ENCODE peak calls at places on chromosomes 16 and 17, in four cellular contexts. One of them, this sample, is unnamed.

GRCh38 chr17:35849469-35850348 is 19.0 kb downstream of the HEATR9 start:
- DNase-seq in K562: peak; percentile 56
- DNase-seq in endothelial cell of umbilical vein: peak; percentile 65
- DNase-seq in GM12878: peak; percentile 20
- DNase-seq in this sample: peak; percentile 67

GRCh38 chr17:68355093-68355492 is 63.8 kb downstream of the ARSG start:
- DNase-seq in K562: no peak
- DNase-seq in endothelial cell of umbilical vein: peak; percentile 69
- DNase-seq in GM12878: no peak
- DNase-seq in this sample: peak; percentile 65

GRCh38 chr17:28957992-28958355 is 6.7 kb upstream of the PHF12 start:
- DNase-seq in K562: no peak
- DNase-seq in endothelial cell of umbilical vein: no peak
- DNase-seq in GM12878: no peak
- DNase-seq in this sample: no peak

GRCh38 chr16:3646348-3646920 is 8.1 kb upstream of the DNASE1 start:
- DNase-seq in K562: peak; percentile 53
- DNase-seq in endothelial cell of umbilical vein: peak; percentile 80
- DNase-seq in GM12878: no peak
- DNase-seq in this sample: peak; percentile 23

GRCh38 chr17:39699818-39700147 is at the start of gene ERBB2:
- DNase-seq in K562: no peak
- DNase-seq in endothelial cell of umbilical vein: peak; percentile 57
- DNase-seq in GM12878: no peak
- DNase-seq in this sample: peak; percentile 73

GRCh38 chr17:50872710-50873424 is 6.7 kb upstream of the TOB1 start:
- DNase-seq in K562: no peak
- DNase-seq in endothelial cell of umbilical vein: no peak
- DNase-seq in GM12878: no peak
- DNase-seq in this sample: peak; percentile 25

GRCh38 chr17:79988163-79988971 is 47.3 kb downstream of the TBC1D16 start:
- DNase-seq in K562: no peak
- DNase-seq in endothelial cell of umbilical vein: peak; percentile 91
- DNase-seq in GM12878: no peak
- DNase-seq in this sample: peak; percentile 89

GRCh38 chr17:64441772-64442549 is 7.0 kb upstream of the MILR1 start:
- DNase-seq in K562: no peak
- DNase-seq in endothelial cell of umbilical vein: peak; percentile 74
- DNase-seq in GM12878: no peak
- DNase-seq in this sample: peak; percentile 54

GRCh38 chr17:81460856-81461460 is 51.6 kb downstream of the ACTG1 start:
- DNase-seq in K562: peak; percentile 88
- DNase-seq in endothelial cell of umbilical vein: no peak
- DNase-seq in GM12878: no peak
- DNase-seq in this sample: no peak

GRCh38 chr17:49399995-49400394 is 14.7 kb downstream of the PHB1 start:
- DNase-seq in K562: no peak
- DNase-seq in endothelial cell of umbilical vein: no peak
- DNase-seq in GM12878: no peak
- DNase-seq in this sample: no peak

GRCh38 chr16:645852-646678 is 3.1 kb upstream of the WDR90 start:
- DNase-seq in K562: no peak
- DNase-seq in endothelial cell of umbilical vein: no peak
- DNase-seq in GM12878: no peak
- DNase-seq in this sample: no peak

GRCh38 chr17:64115871-64116534 is 13.9 kb downstream of the ERN1 start:
- DNase-seq in K562: no peak
- DNase-seq in endothelial cell of umbilical vein: no peak
- DNase-seq in GM12878: no peak
- DNase-seq in this sample: peak; percentile 94

GRCh38 chr16:80664226-80664625 is 123.4 kb downstream of the DYNLRB2 start:
- DNase-seq in K562: no peak
- DNase-seq in endothelial cell of umbilical vein: no peak
- DNase-seq in GM12878: no peak
- DNase-seq in this sample: no peak

GRCh38 chr16:58638148-58639036 is 8.8 kb upstream of the CNOT1 start:
- DNase-seq in K562: peak; percentile 37
- DNase-seq in endothelial cell of umbilical vein: peak; percentile 21
- DNase-seq in GM12878: no peak
- DNase-seq in this sample: peak; percentile 91

GRCh38 chr16:81523387-81524115 is 78.9 kb downstream of the CMIP start:
- DNase-seq in K562: no peak
- DNase-seq in endothelial cell of umbilical vein: no peak
- DNase-seq in GM12878: no peak
- DNase-seq in this sample: peak; percentile 87

GRCh38 chr17:72967963-72968585 is 124.4 kb downstream of the SLC39A11 start:
- DNase-seq in K562: no peak
- DNase-seq in endothelial cell of umbilical vein: peak; percentile 23
- DNase-seq in GM12878: no peak
- DNase-seq in this sample: peak; percentile 10

GRCh38 chr17:81553616-81554181 is 1.5 kb upstream of the FAAP100 start:
- DNase-seq in K562: no peak
- DNase-seq in endothelial cell of umbilical vein: peak; percentile 89
- DNase-seq in GM12878: peak; percentile 9
- DNase-seq in this sample: peak; percentile 99

GRCh38 chr16:52372313-52372712 is 174.6 kb downstream of the TOX3 start:
- DNase-seq in K562: no peak
- DNase-seq in endothelial cell of umbilical vein: no peak
- DNase-seq in GM12878: no peak
- DNase-seq in this sample: no peak

GRCh38 chr17:3004150-3004801 is 59.1 kb downstream of the OR1D5 start:
- DNase-seq in K562: no peak
- DNase-seq in endothelial cell of umbilical vein: peak; percentile 99
- DNase-seq in GM12878: peak; percentile 40
- DNase-seq in this sample: peak; percentile 96

GRCh38 chr16:87420401-87421368 is 28.5 kb downstream of the MAP1LC3B start:
- DNase-seq in K562: peak; percentile 58
- DNase-seq in endothelial cell of umbilical vein: no peak
- DNase-seq in GM12878: no peak
- DNase-seq in this sample: no peak

GRCh38 chr17:30379303-30380105 is 777 bp downstream of the CPD start:
- DNase-seq in K562: peak; percentile 21
- DNase-seq in endothelial cell of umbilical vein: peak; percentile 26
- DNase-seq in GM12878: no peak
- DNase-seq in this sample: no peak

GRCh38 chr17:78940708-78941107 is 15.5 kb upstream of the TIMP2 start:
- DNase-seq in K562: no peak
- DNase-seq in endothelial cell of umbilical vein: no peak
- DNase-seq in GM12878: no peak
- DNase-seq in this sample: peak; percentile 54

GRCh38 chr17:77332981-77333685 is 192.4 kb downstream of the SEC14L1 start:
- DNase-seq in K562: peak; percentile 38
- DNase-seq in endothelial cell of umbilical vein: no peak
- DNase-seq in GM12878: no peak
- DNase-seq in this sample: peak; percentile 92

GRCh38 chr16:72532896-72533295 is 360.9 kb upstream of the PMFBP1 start:
- DNase-seq in K562: no peak
- DNase-seq in endothelial cell of umbilical vein: no peak
- DNase-seq in GM12878: no peak
- DNase-seq in this sample: no peak

GRCh38 chr16:56245197-56245596 is 53.9 kb downstream of the GNAO1 start:
- DNase-seq in K562: no peak
- DNase-seq in endothelial cell of umbilical vein: no peak
- DNase-seq in GM12878: no peak
- DNase-seq in this sample: peak; percentile 8

GRCh38 chr16:68707341-68708152 is 29.5 kb upstream of the CDH1 start:
- DNase-seq in K562: peak; percentile 67
- DNase-seq in endothelial cell of umbilical vein: no peak
- DNase-seq in GM12878: no peak
- DNase-seq in this sample: no peak

GRCh38 chr17:4314618-4315017 is 50.8 kb upstream of the ANKFY1 start:
- DNase-seq in K562: no peak
- DNase-seq in endothelial cell of umbilical vein: no peak
- DNase-seq in GM12878: no peak
- DNase-seq in this sample: no peak

GRCh38 chr16:58487566-58488351 is 12.2 kb upstream of the NDRG4 start:
- DNase-seq in K562: peak; percentile 83
- DNase-seq in endothelial cell of umbilical vein: peak; percentile 75
- DNase-seq in GM12878: no peak
- DNase-seq in this sample: peak; percentile 67

GRCh38 chr16:27285676-27286196 is 17.2 kb upstream of the NSMCE1 start:
- DNase-seq in K562: no peak
- DNase-seq in endothelial cell of umbilical vein: no peak
- DNase-seq in GM12878: no peak
- DNase-seq in this sample: no peak

GRCh38 chr17:77437017-77437416 is 296.2 kb downstream of the SEC14L1 start:
- DNase-seq in K562: peak; percentile 34
- DNase-seq in endothelial cell of umbilical vein: no peak
- DNase-seq in GM12878: no peak
- DNase-seq in this sample: peak; percentile 80

GRCh38 chr17:62648247-62648953 is 20.9 kb downstream of the MRC2 start:
- DNase-seq in K562: no peak
- DNase-seq in endothelial cell of umbilical vein: no peak
- DNase-seq in GM12878: no peak
- DNase-seq in this sample: peak; percentile 29

GRCh38 chr17:15971108-15971507 is 26.2 kb downstream of the ADORA2B start:
- DNase-seq in K562: no peak
- DNase-seq in endothelial cell of umbilical vein: no peak
- DNase-seq in GM12878: no peak
- DNase-seq in this sample: no peak
- TF ChIP-seq FOS in K562: no peak
- TF ChIP-seq FOS in endothelial cell of umbilical vein: no peak
- TF ChIP-seq FOS in GM12878: no peak
- TF ChIP-seq FOS in this sample: no peak

DNA sequence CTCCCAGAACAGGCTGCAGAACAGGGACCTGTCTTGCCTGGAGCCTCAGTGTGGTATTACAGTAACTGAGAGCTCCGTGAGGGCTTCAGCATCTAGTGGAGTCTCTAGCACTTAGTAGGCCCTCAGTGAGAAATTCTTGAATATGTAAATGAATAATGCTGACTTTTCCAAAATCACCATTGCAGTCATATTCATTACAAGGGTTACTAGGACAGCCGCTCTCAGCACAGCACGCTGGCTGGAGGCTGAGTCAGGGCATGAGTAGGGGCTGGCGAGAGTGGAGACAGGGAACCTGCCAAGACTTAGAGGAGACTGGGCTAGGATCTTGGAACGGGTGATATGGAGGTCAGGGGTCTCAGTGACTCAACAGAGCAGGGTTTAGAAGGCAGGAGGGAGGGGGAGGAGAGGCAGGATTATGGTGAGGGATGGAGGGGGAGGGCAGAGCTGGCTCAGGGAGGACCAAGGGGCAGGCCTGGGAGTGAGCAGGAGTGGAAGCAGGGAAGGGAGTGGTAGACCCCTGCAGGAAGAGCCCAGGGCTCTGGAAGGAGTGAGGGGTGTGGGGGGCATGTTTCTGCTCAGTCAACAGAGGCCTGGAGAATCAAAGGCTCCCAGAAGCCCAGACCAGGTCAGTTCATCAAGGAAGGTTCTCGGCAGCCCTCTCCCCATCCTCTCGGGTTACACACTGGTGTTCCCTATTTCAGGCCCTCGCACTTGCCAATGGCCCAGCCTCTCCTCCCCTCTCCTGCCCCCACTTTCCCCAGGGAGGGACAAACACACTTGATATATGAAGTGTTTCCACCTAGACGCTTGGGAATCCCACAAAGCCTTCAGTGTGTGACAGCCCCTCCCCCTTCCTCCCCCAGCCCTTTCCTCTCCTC is 42.3 kb downstream of the FZD2 start:
- DNase-seq in K562: peak; percentile 35
- DNase-seq in endothelial cell of umbilical vein: peak; percentile 96
- DNase-seq in GM12878: no peak
- DNase-seq in this sample: peak; percentile 99
- TF ChIP-seq FOS in K562: no peak
- TF ChIP-seq FOS in endothelial cell of umbilical vein: peak; percentile 90
- TF ChIP-seq FOS in GM12878: no peak
- TF ChIP-seq FOS in this sample: peak; percentile 89

GRCh38 chr17:32739722-32740121 is 137.2 kb downstream of the MYO1D start:
- DNase-seq in K562: no peak
- DNase-seq in endothelial cell of umbilical vein: no peak
- DNase-seq in GM12878: no peak
- DNase-seq in this sample: no peak
- TF ChIP-seq FOS in K562: no peak
- TF ChIP-seq FOS in endothelial cell of umbilical vein: no peak
- TF ChIP-seq FOS in GM12878: no peak
- TF ChIP-seq FOS in this sample: no peak

GRCh38 chr16:49699718-49700117 is 156.2 kb downstream of the ZNF423 start:
- DNase-seq in K562: no peak
- DNase-seq in endothelial cell of umbilical vein: no peak
- DNase-seq in GM12878: no peak
- DNase-seq in this sample: no peak

GRCh38 chr16:49701867-49702494 is 153.9 kb downstream of the ZNF423 start:
- DNase-seq in K562: no peak
- DNase-seq in endothelial cell of umbilical vein: no peak
- DNase-seq in GM12878: no peak
- DNase-seq in this sample: no peak

GRCh38 chr16:49698931-49699715 is 156.8 kb downstream of the ZNF423 start:
- DNase-seq in K562: no peak
- DNase-seq in endothelial cell of umbilical vein: no peak
- DNase-seq in GM12878: no peak
- DNase-seq in this sample: no peak

GRCh38 chr16:49700222-49700927 is 155.5 kb downstream of the ZNF423 start:
- DNase-seq in K562: no peak
- DNase-seq in endothelial cell of umbilical vein: no peak
- DNase-seq in GM12878: no peak
- DNase-seq in this sample: no peak

GRCh38 chr16:49700928-49701685 is 154.8 kb downstream of the ZNF423 start:
- DNase-seq in K562: no peak
- DNase-seq in endothelial cell of umbilical vein: no peak
- DNase-seq in GM12878: no peak
- DNase-seq in this sample: no peak
- TF ChIP-seq FOS in K562: no peak
- TF ChIP-seq FOS in endothelial cell of umbilical vein: no peak
- TF ChIP-seq FOS in GM12878: no peak
- TF ChIP-seq FOS in this sample: no peak

DNA sequence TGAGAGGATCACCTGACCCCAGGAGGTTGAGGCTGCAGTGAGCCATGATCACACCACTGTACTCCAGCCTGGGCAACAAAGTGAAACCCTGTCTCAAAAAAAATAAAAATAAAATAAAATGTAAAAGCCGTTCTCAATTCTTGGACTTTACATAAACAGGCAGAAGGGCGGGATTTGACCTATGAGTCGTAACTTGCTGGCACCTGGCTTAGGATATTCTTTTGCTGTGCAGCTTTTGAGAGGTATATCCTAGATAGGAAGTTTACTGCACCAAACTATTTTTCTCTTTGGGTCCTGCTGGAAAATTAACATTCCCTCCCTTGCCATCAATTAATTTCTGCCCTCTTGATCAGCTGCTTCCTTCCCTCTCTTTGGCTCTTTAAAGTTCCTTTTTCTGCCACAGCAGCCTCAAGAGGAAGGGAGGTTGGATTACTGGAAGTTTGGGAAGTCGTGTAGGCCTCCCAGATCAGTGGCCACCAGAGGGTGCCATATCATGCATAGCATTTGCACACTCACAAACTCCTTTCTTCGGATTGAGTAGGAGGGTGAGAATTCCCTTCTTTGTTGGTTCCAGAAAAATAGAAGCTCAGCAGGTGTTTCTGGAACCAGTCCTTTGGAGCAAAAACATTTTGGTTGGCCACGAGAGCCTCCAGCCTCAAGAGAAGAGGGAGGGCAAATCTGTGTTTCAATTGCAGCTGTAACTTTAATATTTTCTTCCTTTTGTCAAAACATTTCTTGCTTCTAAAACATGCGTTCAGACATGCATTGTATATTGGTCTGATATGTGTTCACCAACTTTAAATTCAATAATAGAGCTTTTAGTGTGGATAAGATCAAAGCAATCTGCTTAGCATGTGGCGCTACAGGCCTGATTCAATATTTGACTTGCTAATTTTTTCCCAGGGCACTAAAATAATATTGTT is 147.3 kb downstream of the CCDC182 start:
- DNase-seq in K562: peak; percentile 61
- DNase-seq in endothelial cell of umbilical vein: peak; percentile 67
- DNase-seq in GM12878: no peak
- DNase-seq in this sample: peak; percentile 82
- TF ChIP-seq FOS in K562: no peak
- TF ChIP-seq FOS in endothelial cell of umbilical vein: peak; percentile 14
- TF ChIP-seq FOS in GM12878: no peak
- TF ChIP-seq FOS in this sample: no peak

This sample was measured in IMR-90.